ENCODE peak calls at places on chromosomes 12 and 14, in six cellular contexts. P, U, H, X, J and R are unnamed samples.

GRCh38 chr12:115172521-115172920 is 488.5 kb upstream of the TBX3 start:
- DNase-seq in P (no peak), U (no peak), H (peak; percentile 22), X (no peak), J (peak; percentile 66), R (no peak)

GRCh38 chr12:117664169-117664568 is 302.7 kb upstream of the NOS1 start:
- DNase-seq in P (no peak), U (no peak), H (no peak), X (no peak), J (no peak), R (no peak)

GRCh38 chr14:55893695-55894094 is 224.5 kb upstream of the PELI2 start:
- DNase-seq in P (no peak), U (no peak), H (no peak), X (no peak), J (no peak), R (no peak)

GRCh38 chr12:66403746-66404145 is 101.5 kb downstream of the HELB start:
- DNase-seq in P (no peak), U (peak; percentile 4), H (no peak), X (no peak), J (no peak), R (no peak)

GRCh38 chr12:108916336-108916735 is 36.4 kb downstream of the DAO start:
- DNase-seq in P (no peak), U (no peak), H (no peak), X (no peak), J (no peak), R (no peak)

GRCh38 chr12:85804663-85805062 is 31.5 kb downstream of the RASSF9 start:
- DNase-seq in P (no peak), U (no peak), H (peak; percentile 63), X (no peak), J (no peak), R (no peak)

GRCh38 chr12:40615590-40615989 is 76.6 kb upstream of the CNTN1 start:
- DNase-seq in P (no peak), U (no peak), H (no peak), X (no peak), J (no peak), R (no peak)

GRCh38 chr12:111773801-111774551 is 7.2 kb downstream of the ALDH2 start:
- DNase-seq in P (no peak), U (no peak), H (peak; percentile 47), X (peak; percentile 89), J (peak; percentile 100), R (no peak)

GRCh38 chr14:94123296-94123695 is 6.1 kb downstream of the IFI27L2 start:
- DNase-seq in P (no peak), U (no peak), H (no peak), X (peak; percentile 7), J (no peak), R (peak; percentile 77)

GRCh38 chr14:61107148-61107641 is 126.2 kb downstream of the SLC38A6 start:
- DNase-seq in P (no peak), U (no peak), H (no peak), X (peak; percentile 34), J (no peak), R (no peak)

GRCh38 chr12:124715121-124715990 is 147.9 kb upstream of the NCOR2 start:
- DNase-seq in P (peak; percentile 49), U (no peak), H (no peak), X (peak; percentile 44), J (peak; percentile 55), R (no peak)

GRCh38 chr14:83044001-83044400 is 1510.3 kb upstream of the SEL1L start:
- DNase-seq in P (no peak), U (no peak), H (no peak), X (no peak), J (no peak), R (no peak)

GRCh38 chr14:68982581-68982980 is 3.5 kb upstream of the ACTN1 start:
- DNase-seq in P (no peak), U (no peak), H (no peak), X (no peak), J (peak; percentile 64), R (no peak)

GRCh38 chr14:68981124-68981523 is 2.0 kb upstream of the ACTN1 start:
- DNase-seq in P (no peak), U (no peak), H (no peak), X (no peak), J (no peak), R (no peak)

GRCh38 chr14:68983210-68983609 is 4.1 kb upstream of the ACTN1 start:
- DNase-seq in P (no peak), U (no peak), H (no peak), X (no peak), J (no peak), R (no peak)

GRCh38 chr14:68979722-68980552 is 835 bp upstream of the ACTN1 start:
- DNase-seq in P (peak; percentile 63), U (peak; percentile 35), H (peak; percentile 56), X (peak; percentile 60), J (no peak), R (no peak)

DNA sequence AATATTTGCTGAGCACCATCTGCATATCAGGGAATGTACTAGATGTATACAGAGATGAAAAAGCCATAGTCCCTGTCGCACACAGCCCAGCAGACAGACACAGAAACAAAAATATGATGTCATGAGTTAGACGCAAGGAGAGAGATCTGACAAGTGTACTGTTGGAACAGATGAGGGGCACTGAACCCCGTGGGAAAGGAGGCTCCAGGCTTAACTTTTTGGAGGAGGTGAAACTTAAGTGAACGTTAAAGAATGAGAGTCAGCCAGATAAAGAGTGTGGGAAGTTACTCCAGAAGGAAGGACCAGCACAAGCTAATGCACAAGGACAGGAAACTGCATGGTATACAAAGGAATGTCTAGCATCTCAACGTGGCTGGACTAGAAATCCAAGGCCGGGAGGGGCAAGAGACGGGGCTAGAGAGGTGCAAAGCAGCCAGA is 2.5 kb upstream of the ACTN1 start:
- DNase-seq in P (no peak), U (no peak), H (peak; percentile 70), X (no peak), J (peak; percentile 84), R (no peak)
- TF ChIP-seq CTCF in P (no peak), U (no peak), H (no peak), X (no peak), J (no peak), R (no peak)

GRCh38 chr14:90373887-90374286 is 22.9 kb upstream of the CALM1 start:
- DNase-seq in P (no peak), U (no peak), H (no peak), X (peak; percentile 39), J (peak; percentile 92), R (no peak)

GRCh38 chr14:90374813-90375212 is 22.0 kb upstream of the CALM1 start:
- DNase-seq in P (no peak), U (no peak), H (no peak), X (no peak), J (no peak), R (no peak)

DNA sequence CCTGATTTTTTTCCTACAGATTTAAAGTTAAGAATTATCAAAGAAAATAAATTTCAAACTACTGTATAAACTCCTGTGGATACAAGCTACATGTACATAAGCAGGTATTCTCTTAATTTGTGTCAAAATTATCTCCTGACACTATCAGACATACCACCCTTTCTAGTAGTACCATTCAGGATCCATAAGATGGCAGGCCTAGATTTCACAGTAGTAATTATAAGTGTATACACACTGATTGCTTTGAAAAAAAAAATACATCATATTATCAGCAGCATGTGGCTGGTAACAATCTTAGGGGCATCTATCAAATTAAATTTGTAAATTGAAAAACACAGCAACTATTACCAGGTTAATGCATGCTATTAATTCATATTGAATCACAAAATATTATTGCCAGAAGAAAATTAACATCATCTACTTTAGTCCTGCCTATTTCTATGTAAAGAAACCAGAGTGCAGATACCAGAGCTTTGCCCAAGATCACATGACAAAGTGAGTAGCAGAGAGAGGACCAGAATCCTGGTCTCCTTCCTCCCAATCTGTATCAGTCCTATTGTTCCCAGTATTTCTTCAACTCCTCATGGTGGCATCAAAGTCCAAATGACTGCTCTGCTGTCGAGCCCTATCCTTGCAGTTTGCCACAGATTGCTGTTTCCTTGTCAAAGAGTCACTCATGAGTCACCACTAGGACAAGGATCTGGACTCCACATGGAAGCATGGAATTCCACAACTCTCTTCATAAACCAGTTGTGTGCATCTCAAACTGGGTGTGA is 27.7 kb upstream of the CALM1 start:
- DNase-seq in P (no peak), U (no peak), H (no peak), X (peak; percentile 46), J (no peak), R (no peak)
- TF ChIP-seq CTCF in P (no peak), U (no peak), H (no peak), X (no peak), J (no peak), R (peak; percentile 9)

GRCh38 chr14:91061309-91061887 is 957 bp upstream of the RPS6KA5 start:
- DNase-seq in P (no peak), U (no peak), H (no peak), X (no peak), J (no peak), R (no peak)

GRCh38 chr14:91058017-91058675 is 2.3 kb downstream of the RPS6KA5 start:
- DNase-seq in P (no peak), U (no peak), H (no peak), X (no peak), J (peak; percentile 51), R (no peak)

GRCh38 chr14:91060472-91061308 is at the start of gene RPS6KA5:
- DNase-seq in P (peak; percentile 100), U (peak; percentile 100), H (peak; percentile 100), X (peak; percentile 100), J (peak; percentile 100), R (peak; percentile 100)

GRCh38 chr14:91062600-91062999 is 2.2 kb upstream of the RPS6KA5 start:
- DNase-seq in P (no peak), U (no peak), H (no peak), X (no peak), J (no peak), R (no peak)

GRCh38 chr14:91059576-91060471 is 617 bp downstream of the RPS6KA5 start:
- DNase-seq in P (peak; percentile 72), U (peak; percentile 47), H (no peak), X (peak; percentile 61), J (no peak), R (no peak)
- TF ChIP-seq CTCF in P (no peak), U (no peak), H (no peak), X (no peak), J (no peak), R (peak; percentile 37)

DNA sequence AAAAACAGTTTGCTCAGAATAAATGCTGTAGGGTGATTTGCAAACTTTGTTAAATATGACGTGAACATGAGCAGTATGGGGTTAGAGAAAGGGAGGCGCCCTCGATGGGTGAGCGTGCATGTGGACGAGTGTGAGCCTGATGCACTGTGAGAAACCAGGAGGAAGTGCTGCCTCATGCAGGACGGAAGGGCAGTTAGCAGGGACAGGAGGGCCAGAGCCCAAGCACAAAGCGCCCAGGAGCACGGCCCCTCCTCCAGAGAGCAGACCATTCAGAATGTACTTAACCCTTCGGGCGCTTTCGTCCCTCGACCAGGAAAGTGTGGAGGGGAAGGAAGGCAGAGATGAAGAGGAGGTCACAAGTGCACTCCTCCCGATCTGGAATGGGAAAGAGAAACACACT is 44.9 kb downstream of the TCHP start:
- DNase-seq in P (peak; percentile 53), U (no peak), H (peak; percentile 54), X (no peak), J (peak; percentile 50), R (no peak)
- TF ChIP-seq CTCF in P (no peak), U (no peak), H (peak; percentile 16), X (no peak), J (no peak), R (no peak)